ENCODE peak calls at places on chromosomes 4 and X, in ten cellular contexts. F, N, K, U, G, X, B, H, J and A are unnamed samples.

GRCh38 chr4:110636677-110637407 is 14.0 kb upstream of the PITX2 start:
- DNase-seq in F (no peak), N (no peak), K (peak; percentile 72), U (no peak), G (peak; percentile 22), X (no peak), B (peak; percentile 81), H (peak; percentile 39), J (no peak), A (peak; percentile 67)

GRCh38 chrX:9856596-9856995 is 70.4 kb downstream of the SHROOM2 start:
- DNase-seq in F (no peak), N (no peak), K (no peak), U (no peak), G (no peak), X (no peak), B (no peak), H (no peak), J (peak; percentile 57), A (no peak)

GRCh38 chr4:17726911-17727310 is 54.5 kb downstream of the FAM184B start:
- DNase-seq in F (no peak), N (no peak), K (no peak), U (no peak), G (no peak), X (no peak), B (peak; percentile 19), H (no peak), J (no peak), A (no peak)

GRCh38 chr4:176273741-176274140 is 4.7 kb upstream of the ASB5 start:
- DNase-seq in F (no peak), N (no peak), K (no peak), U (no peak), G (no peak), X (no peak), B (no peak), H (no peak), J (no peak), A (no peak)

GRCh38 chr4:17024430-17024829 is 126.0 kb upstream of the LDB2 start:
- DNase-seq in F (no peak), N (no peak), K (peak; percentile 51), U (no peak), G (no peak), X (no peak), B (peak; percentile 66), H (peak; percentile 44), J (no peak), A (no peak)

GRCh38 chr4:147828361-147828760 is 96.5 kb downstream of the ARHGAP10 start:
- DNase-seq in F (no peak), N (no peak), K (peak; percentile 56), U (no peak), G (no peak), X (no peak), B (peak; percentile 81), H (peak; percentile 49), J (no peak), A (no peak)

GRCh38 chr4:107747748-107748486 is 27.9 kb upstream of the PAPSS1 start:
- DNase-seq in F (no peak), N (no peak), K (no peak), U (no peak), G (no peak), X (no peak), B (no peak), H (no peak), J (no peak), A (no peak)

GRCh38 chrX:78527263-78527662 is 131.9 kb downstream of the RTL3 start:
- DNase-seq in F (no peak), N (peak; percentile 41), K (peak; percentile 8), U (no peak), G (no peak), X (no peak), B (peak; percentile 79), H (peak; percentile 17), J (no peak), A (no peak)

GRCh38 chrX:11261260-11261659 is 32.0 kb upstream of the AMELX start:
- DNase-seq in F (no peak), N (peak; percentile 69), K (peak; percentile 76), U (no peak), G (no peak), X (no peak), B (peak; percentile 75), H (peak; percentile 58), J (no peak), A (no peak)

GRCh38 chr4:97720869-97721432 is 422.3 kb downstream of the STPG2 start:
- DNase-seq in F (no peak), N (peak; percentile 59), K (no peak), U (no peak), G (no peak), X (no peak), B (no peak), H (peak; percentile 70), J (peak; percentile 93), A (no peak)

GRCh38 chr4:20474119-20474518 is 222.4 kb downstream of the SLIT2 start:
- DNase-seq in F (no peak), N (peak; percentile 32), K (peak; percentile 43), U (no peak), G (no peak), X (no peak), B (peak; percentile 53), H (peak; percentile 63), J (peak; percentile 37), A (no peak)

GRCh38 chr4:105272002-105272401 is 125.3 kb downstream of the TET2 start:
- DNase-seq in F (no peak), N (no peak), K (no peak), U (no peak), G (no peak), X (no peak), B (no peak), H (no peak), J (no peak), A (no peak)

GRCh38 chrX:46575991-46576392 is 2.4 kb downstream of the CHST7 start:
- DNase-seq in F (peak; percentile 22), N (no peak), K (peak; percentile 40), U (no peak), G (no peak), X (peak; percentile 31), B (peak; percentile 69), H (peak; percentile 72), J (peak; percentile 18), A (no peak)

GRCh38 chr4:153089781-153090180 is 114.5 kb upstream of the TRIM2 start:
- DNase-seq in F (no peak), N (no peak), K (no peak), U (no peak), G (no peak), X (no peak), B (peak; percentile 18), H (no peak), J (no peak), A (no peak)

GRCh38 chr4:156298230-156298629 is 344.6 kb upstream of the CTSO start:
- DNase-seq in F (no peak), N (peak; percentile 96), K (peak; percentile 97), U (no peak), G (no peak), X (peak; percentile 28), B (peak; percentile 87), H (peak; percentile 89), J (peak; percentile 78), A (no peak)

GRCh38 chr4:176156656-176157055 is 38.7 kb downstream of the SPATA4 start:
- DNase-seq in F (no peak), N (no peak), K (no peak), U (no peak), G (no peak), X (no peak), B (peak; percentile 33), H (peak; percentile 57), J (no peak), A (no peak)

GRCh38 chrX:86806786-86807185 is 658.5 kb downstream of the DACH2 start:
- DNase-seq in F (peak; percentile 1), N (peak; percentile 2), K (peak; percentile 3), U (no peak), G (peak; percentile 1), X (no peak), B (no peak), H (no peak), J (no peak), A (no peak)
- TF ChIP-seq CTCF in F (no peak), N (peak; percentile 40), K (peak; percentile 21), U (peak; percentile 12), G (no peak), X (no peak), B (no peak), H (peak; percentile 6), J (no peak), A (no peak)

DNA sequence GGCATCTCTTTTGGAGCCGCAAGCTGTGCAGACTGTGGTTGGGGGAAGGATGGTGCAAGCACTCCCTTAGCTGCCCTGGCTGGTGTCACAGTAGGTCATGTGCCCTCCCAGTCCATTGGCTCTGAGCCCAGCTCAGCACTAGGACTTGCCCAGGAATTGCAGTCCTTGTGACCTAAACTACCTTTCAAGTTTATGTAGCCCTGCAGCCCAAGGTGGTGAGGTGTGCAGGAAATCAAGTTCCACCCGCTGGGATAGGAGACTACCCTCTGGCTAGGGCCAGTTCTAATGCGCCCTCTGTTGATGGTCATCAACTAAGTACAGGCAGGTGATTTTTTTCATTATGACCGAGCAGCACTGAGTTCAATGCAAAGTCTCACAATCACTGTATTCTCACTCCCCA is 335.2 kb downstream of the UBE2NL start:
- DNase-seq in F (peak; percentile 2), N (no peak), K (no peak), U (no peak), G (no peak), X (no peak), B (peak; percentile 0), H (peak; percentile 0), J (no peak), A (no peak)
- TF ChIP-seq CTCF in F (no peak), N (no peak), K (no peak), U (no peak), G (no peak), X (no peak), B (no peak), H (no peak), J (no peak), A (no peak)

DNA sequence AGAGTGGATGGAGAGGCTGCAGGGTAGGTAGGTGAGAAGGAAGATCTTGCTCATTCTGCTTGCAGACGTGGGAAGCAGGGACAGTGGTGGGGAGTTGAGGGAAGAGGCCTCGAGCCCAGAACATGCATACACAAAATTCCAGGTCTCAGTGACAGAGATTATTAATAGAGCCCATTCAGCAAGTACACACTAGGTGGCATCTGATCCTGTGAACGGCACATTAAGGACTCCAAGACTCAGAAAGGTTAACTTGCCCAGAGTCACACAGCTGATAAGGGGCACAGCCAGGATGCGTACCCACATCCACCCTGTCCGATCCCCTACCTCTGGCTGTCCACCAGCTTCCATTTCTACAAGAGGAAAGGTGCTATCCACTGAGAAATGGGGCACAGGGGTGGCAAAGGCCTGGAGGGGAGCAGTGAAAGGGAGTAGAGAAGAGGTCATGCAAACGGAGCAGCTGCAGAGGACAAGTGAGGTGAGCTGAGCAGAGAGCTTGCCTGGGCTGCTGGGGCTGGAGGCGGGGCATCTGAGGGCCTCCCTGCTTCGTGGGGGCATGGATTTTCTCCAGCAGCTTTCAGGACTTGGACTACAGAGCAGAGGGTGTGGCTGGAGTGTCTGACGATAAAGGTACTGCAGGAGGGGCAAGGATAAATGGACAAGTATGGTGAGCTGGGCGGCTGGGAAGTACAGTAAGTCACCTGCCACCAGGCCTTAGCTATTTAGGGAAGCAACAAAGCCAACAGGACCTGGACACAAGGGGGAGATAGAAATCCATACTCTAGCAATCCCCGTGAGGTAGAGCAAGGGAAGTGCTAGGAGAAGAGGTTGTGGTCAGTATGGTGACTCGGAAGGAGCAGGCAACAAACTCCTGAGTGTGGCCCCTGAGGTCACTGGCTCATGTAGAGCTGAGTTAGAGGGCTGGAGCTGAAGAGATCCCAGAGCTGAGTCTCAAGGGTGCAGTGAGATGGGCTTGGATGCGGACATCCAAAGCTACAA is 11.2 kb downstream of the IDS start:
- DNase-seq in F (no peak), N (no peak), K (no peak), U (no peak), G (no peak), X (no peak), B (no peak), H (no peak), J (no peak), A (no peak)
- TF ChIP-seq CTCF in F (no peak), N (no peak), K (peak; percentile 6), U (no peak), G (no peak), X (no peak), B (no peak), H (no peak), J (no peak), A (no peak)

GRCh38 chr4:171794528-171794927 is 18.7 kb upstream of the GALNTL6 start:
- DNase-seq in F (no peak), N (no peak), K (no peak), U (no peak), G (no peak), X (no peak), B (no peak), H (no peak), J (no peak), A (no peak)
- TF ChIP-seq CTCF in F (no peak), N (no peak), K (no peak), U (no peak), G (no peak), X (no peak), B (no peak), H (no peak), J (no peak), A (no peak)